ENCODE peak calls at places on chromosomes 6 and 20, in four cellular contexts. E, K, T and D are unnamed samples.

GRCh38 chr6:14665827-14666724 is 548.5 kb downstream of the CD83 start:
- DNase-seq in E (no peak), K (peak; percentile 79), T (peak; percentile 100), D (peak; percentile 79)

GRCh38 chr20:53902968-53903651 is 167.3 kb downstream of the BCAS1 start:
- DNase-seq in E (no peak), K (no peak), T (no peak), D (no peak)

GRCh38 chr6:12602951-12603710 is 113.4 kb upstream of the PHACTR1 start:
- DNase-seq in E (peak; percentile 40), K (no peak), T (peak; percentile 77), D (peak; percentile 62)

GRCh38 chr6:99232003-99232402 is 117.5 kb downstream of the FAXC start:
- DNase-seq in E (no peak), K (no peak), T (no peak), D (no peak)

GRCh38 chr6:15623282-15624116 is 39.3 kb downstream of the DTNBP1 start:
- DNase-seq in E (no peak), K (no peak), T (peak; percentile 43), D (no peak)

GRCh38 chr20:23753194-23753548 is 2.4 kb upstream of the CST1 start:
- DNase-seq in E (no peak), K (no peak), T (no peak), D (no peak)

GRCh38 chr6:142850653-142851434 is 94.1 kb downstream of the HIVEP2 start:
- DNase-seq in E (no peak), K (no peak), T (peak; percentile 71), D (no peak)

GRCh38 chr6:133553652-133554051 is 312.5 kb downstream of the EYA4 start:
- DNase-seq in E (peak; percentile 69), K (no peak), T (peak; percentile 79), D (peak; percentile 25)

GRCh38 chr6:5205877-5206840 is 54.6 kb downstream of the LYRM4 start:
- DNase-seq in E (peak; percentile 17), K (peak; percentile 60), T (peak; percentile 64), D (peak; percentile 35)

GRCh38 chr6:6969761-6970223 is 138.0 kb upstream of the RREB1 start:
- DNase-seq in E (peak; percentile 86), K (no peak), T (no peak), D (no peak)

GRCh38 chr20:11389188-11389587 is 528.5 kb upstream of the BTBD3 start:
- DNase-seq in E (no peak), K (no peak), T (peak; percentile 28), D (no peak)

GRCh38 chr6:30882764-30883475 is 1.4 kb upstream of the DDR1 start:
- DNase-seq in E (peak; percentile 91), K (no peak), T (no peak), D (no peak)

GRCh38 chr20:25071722-25072121 is 10.2 kb downstream of the VSX1 start:
- DNase-seq in E (no peak), K (no peak), T (no peak), D (no peak)

GRCh38 chr6:142356271-142356938 is 54.6 kb downstream of the ADGRG6 start:
- DNase-seq in E (no peak), K (no peak), T (peak; percentile 50), D (no peak)

GRCh38 chr20:45405566-45406259 is 2.4 kb upstream of the DBNDD2 start:
- DNase-seq in E (peak; percentile 61), K (no peak), T (no peak), D (no peak)

GRCh38 chr6:169469028-169469427 is 215.4 kb upstream of the THBS2 start:
- DNase-seq in E (no peak), K (no peak), T (no peak), D (no peak)

GRCh38 chr20:18728165-18728866 is 85.3 kb upstream of the SCP2D1 start:
- DNase-seq in E (no peak), K (no peak), T (no peak), D (no peak)

GRCh38 chr6:155314773-155315515 is 660 bp upstream of the TFB1M start:
- DNase-seq in E (peak; percentile 60), K (peak; percentile 69), T (peak; percentile 79), D (peak; percentile 57)

GRCh38 chr6:27161603-27161945 is 85.9 kb upstream of the PRSS16 start:
- DNase-seq in E (no peak), K (no peak), T (no peak), D (no peak)

GRCh38 chr6:125699591-125699990 is 49.8 kb upstream of the HEY2 start:
- DNase-seq in E (no peak), K (no peak), T (no peak), D (no peak)

GRCh38 chr20:49477200-49477599 is 5.3 kb downstream of the KCNB1 start:
- DNase-seq in E (no peak), K (no peak), T (no peak), D (no peak)

GRCh38 chr6:157445277-157445676 is 64.3 kb downstream of the ZDHHC14 start:
- DNase-seq in E (no peak), K (no peak), T (no peak), D (no peak)

GRCh38 chr20:13868331-13868730 is 83.5 kb downstream of the NDUFAF5 start:
- DNase-seq in E (no peak), K (peak; percentile 87), T (peak; percentile 18), D (peak; percentile 29)

GRCh38 chr6:142500265-142500786 is 198.5 kb downstream of the ADGRG6 start:
- DNase-seq in E (no peak), K (no peak), T (no peak), D (no peak)

GRCh38 chr6:113437571-113437970 is 419.6 kb upstream of the MARCKS start:
- DNase-seq in E (no peak), K (no peak), T (peak; percentile 52), D (no peak)

GRCh38 chr6:5302220-5302946 is 41.1 kb downstream of the FARS2 start:
- DNase-seq in E (no peak), K (no peak), T (peak; percentile 8), D (no peak)

GRCh38 chr6:144302701-144303351 is 17.7 kb downstream of the UTRN start:
- DNase-seq in E (no peak), K (no peak), T (peak; percentile 40), D (no peak)

GRCh38 chr6:90110971-90111370 is 185.7 kb downstream of the BACH2 start:
- DNase-seq in E (no peak), K (no peak), T (no peak), D (no peak)

GRCh38 chr6:41780623-41781301 is at the start of gene PRICKLE4:
- DNase-seq in E (peak; percentile 69), K (no peak), T (no peak), D (no peak)

GRCh38 chr6:41779336-41779735 is 364 bp downstream of the FRS3 start:
- DNase-seq in E (no peak), K (no peak), T (no peak), D (no peak)

GRCh38 chr6:41779793-41780622 is at the start of gene FRS3:
- DNase-seq in E (peak; percentile 99), K (peak; percentile 89), T (peak; percentile 92), D (peak; percentile 66)

GRCh38 chr6:41777886-41778285 is 1.8 kb downstream of the FRS3 start:
- DNase-seq in E (no peak), K (no peak), T (no peak), D (no peak)

DNA sequence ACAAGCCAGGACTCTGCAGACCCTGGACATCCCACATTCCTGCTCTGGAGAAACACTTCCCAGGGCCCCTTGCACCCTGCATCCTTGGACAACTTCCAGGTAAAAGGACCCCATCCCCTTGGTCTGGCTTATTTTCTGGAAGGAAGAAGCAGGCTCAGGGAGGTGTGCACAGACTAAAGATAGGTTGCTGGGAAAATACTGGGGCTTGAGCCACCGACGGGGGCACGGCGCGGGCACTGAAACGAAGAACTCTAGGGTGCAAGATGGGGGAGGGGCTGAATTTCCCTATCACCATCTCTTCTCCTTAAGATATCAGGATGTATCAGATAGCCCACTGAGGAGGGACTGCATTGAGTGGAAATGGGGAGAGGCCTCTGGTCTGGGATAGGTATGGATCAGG is 805 bp downstream of the FRS3 start:
- DNase-seq in E (peak; percentile 37), K (no peak), T (no peak), D (no peak)
- TF ChIP-seq CTCF in E (no peak), K (no peak), T (no peak), D (no peak)

GRCh38 chr6:25405442-25405841 is 126.3 kb downstream of the CARMIL1 start:
- DNase-seq in E (no peak), K (no peak), T (no peak), D (no peak)

GRCh38 chr6:25404094-25404493 is 124.9 kb downstream of the CARMIL1 start:
- DNase-seq in E (peak; percentile 19), K (no peak), T (no peak), D (no peak)

GRCh38 chr6:25403150-25403549 is 124.0 kb downstream of the CARMIL1 start:
- DNase-seq in E (no peak), K (no peak), T (no peak), D (no peak)

GRCh38 chr6:25402125-25402524 is 123.0 kb downstream of the CARMIL1 start:
- DNase-seq in E (no peak), K (no peak), T (no peak), D (no peak)

DNA sequence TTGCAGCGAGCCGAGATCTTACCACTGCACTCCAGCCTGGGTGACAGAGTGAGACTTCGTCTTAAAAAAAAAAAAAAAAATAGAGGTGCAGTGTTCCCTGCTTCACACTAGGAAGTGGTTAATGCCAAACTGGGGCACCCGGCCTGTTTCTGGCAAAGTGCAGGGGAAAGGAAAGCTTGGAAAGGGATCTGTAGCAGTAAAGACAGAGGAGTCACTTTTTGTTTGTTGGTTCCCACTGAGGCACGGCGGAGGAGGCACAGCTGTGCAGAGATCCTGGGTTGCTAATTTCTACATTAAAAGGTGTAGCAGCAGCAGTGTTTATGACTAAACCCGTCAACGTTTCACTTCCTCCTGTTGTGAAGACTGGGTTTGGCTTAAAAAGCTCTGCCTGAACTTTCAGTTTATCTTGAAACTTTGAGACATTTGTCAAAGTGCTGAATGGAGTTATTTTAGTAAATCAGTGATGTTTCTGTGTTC is 125.6 kb downstream of the CARMIL1 start:
- DNase-seq in E (peak; percentile 44), K (no peak), T (no peak), D (no peak)
- H3K4me3 ChIP-seq in E (no peak overlapping the region), K (peak overlapping the region; percentile 15), T (no peak overlapping the region), D (no peak overlapping the region)

DNA sequence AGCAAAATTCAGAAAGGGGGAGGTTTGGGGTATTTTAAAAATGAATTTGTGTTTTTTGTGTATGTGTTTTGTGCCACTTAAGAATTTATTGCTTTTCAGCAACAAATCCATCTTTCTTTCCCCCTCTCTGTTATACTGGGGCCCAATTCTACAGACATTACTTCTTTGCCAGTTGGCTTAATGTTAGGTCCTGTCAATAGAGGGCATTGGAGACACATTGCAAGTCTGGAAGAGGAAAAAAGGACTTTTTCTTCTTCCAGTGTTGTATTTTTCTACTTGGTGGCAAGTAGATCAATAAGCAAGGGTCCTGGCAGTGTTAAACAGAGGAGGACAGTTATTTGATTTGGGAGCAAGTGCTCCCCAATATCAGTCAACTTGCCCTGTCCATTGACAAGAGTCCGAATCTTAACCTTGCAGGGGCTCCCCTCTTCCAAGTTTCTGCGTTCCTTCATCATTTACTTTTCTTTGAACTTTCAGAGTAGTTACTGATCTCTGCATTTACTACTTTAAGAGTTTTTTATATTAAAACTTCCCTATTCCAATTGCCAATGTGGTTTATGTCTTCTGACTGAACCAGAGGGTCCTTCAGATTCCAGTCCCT is 23.4 kb downstream of the SCML4 start:
- DNase-seq in E (no peak), K (no peak), T (no peak), D (no peak)
- TF ChIP-seq CTCF in E (no peak), K (no peak), T (peak; percentile 27), D (peak; percentile 28)

DNA sequence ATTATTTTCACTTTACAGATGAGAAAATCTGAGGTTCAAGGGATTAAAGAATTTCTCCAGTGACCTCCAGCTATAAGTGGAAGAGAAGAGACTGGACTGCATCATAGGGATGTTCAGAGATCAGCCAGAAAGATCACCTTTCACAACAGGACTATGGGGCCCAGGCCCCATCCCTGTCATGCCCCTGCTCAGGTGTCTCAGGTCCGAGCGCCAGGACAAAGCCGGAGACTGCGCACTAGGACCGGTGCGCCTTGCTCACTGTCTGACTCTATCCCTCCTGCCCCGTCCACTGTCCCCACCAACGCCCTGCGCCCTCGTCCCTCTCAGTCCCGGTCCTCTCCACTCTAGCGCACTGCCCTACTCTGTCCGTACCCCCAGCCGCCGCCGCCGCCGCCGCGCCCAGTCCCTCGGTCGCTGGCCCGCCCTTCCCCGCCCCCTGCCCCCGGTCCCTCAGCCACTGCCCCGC is 548 bp upstream of the RAD21L1 start:
- DNase-seq in E (no peak), K (no peak), T (no peak), D (no peak)
- H3K4me3 ChIP-seq in E (no peak overlapping the region), K (peak overlapping the region; percentile 23), T (peak overlapping the region; percentile 86), D (peak overlapping the region; percentile 26)